ENCODE peak calls at places on chromosome 20, in eight cellular contexts. X, Q, N, I, V, Z, R and O are unnamed samples.

GRCh38 chr20:61514805-61515505 is 262.9 kb downstream of the CDH4 start:
- DNase-seq in X (no peak), I (no peak), Z (no peak), R (no peak), Q (no peak), V (no peak), N (no peak), O (no peak)

GRCh38 chr20:41935259-41935791 is 317.1 kb upstream of the CHD6 start:
- DNase-seq in V (no peak), N (no peak), R (no peak), I (no peak), Q (no peak), X (no peak), Z (no peak), O (no peak)

GRCh38 chr20:47283411-47283810 is 73.1 kb downstream of the ZMYND8 start:
- DNase-seq in Z (no peak), R (no peak), X (no peak), N (no peak), I (no peak), Q (no peak), V (no peak), O (no peak)

GRCh38 chr20:325889-326644 is 715 bp downstream of the SOX12 start:
- DNase-seq in N (peak; percentile 65), V (no peak), X (peak; percentile 54), R (peak; percentile 55), Z (peak; percentile 80), I (peak; percentile 77), Q (peak; percentile 73), O (peak; percentile 55)

GRCh38 chr20:38875170-38875993 is 50.8 kb upstream of the FAM83D start:
- DNase-seq in Q (peak; percentile 53), N (no peak), V (no peak), I (no peak), Z (peak; percentile 82), X (no peak), R (no peak), O (no peak)

GRCh38 chr20:24694727-24695528 is 225.5 kb downstream of the SYNDIG1 start:
- DNase-seq in Q (no peak), I (peak; percentile 47), X (no peak), R (no peak), N (no peak), Z (no peak), V (no peak), O (no peak)

GRCh38 chr20:46967647-46968046 is 73.0 kb downstream of the EYA2 start:
- DNase-seq in X (no peak), I (no peak), N (no peak), Z (no peak), Q (no peak), V (no peak), R (no peak), O (no peak)

GRCh38 chr20:5974531-5974930 is 24.1 kb downstream of the MCM8 start:
- DNase-seq in Q (no peak), I (no peak), Z (no peak), R (no peak), V (no peak), X (no peak), N (no peak), O (no peak)

GRCh38 chr20:3922223-3922982 is 33.2 kb downstream of the PANK2 start:
- DNase-seq in X (no peak), V (no peak), I (no peak), N (no peak), R (no peak), Z (no peak), Q (no peak), O (no peak)

GRCh38 chr20:61933951-61934715 is 131.5 kb downstream of the TAF4 start:
- DNase-seq in R (no peak), N (no peak), I (peak; percentile 25), V (no peak), X (no peak), Q (no peak), Z (no peak), O (no peak)

GRCh38 chr20:1734269-1734858 is 76.8 kb upstream of the SIRPG start:
- DNase-seq in V (no peak), R (no peak), N (peak; percentile 3), Z (peak; percentile 64), X (peak; percentile 1), Q (no peak), I (no peak), O (no peak)

GRCh38 chr20:25032478-25033183 is 25.3 kb downstream of the ACSS1 start:
- DNase-seq in X (no peak), V (no peak), Z (no peak), N (peak; percentile 77), Q (peak; percentile 77), I (peak; percentile 64), R (no peak), O (peak; percentile 50)

GRCh38 chr20:2804921-2805681 is 4.7 kb upstream of the CPXM1 start:
- DNase-seq in Z (peak; percentile 20), Q (no peak), I (no peak), X (no peak), R (no peak), N (peak; percentile 15), V (no peak), O (no peak)

GRCh38 chr20:38685853-38686473 is 38.3 kb upstream of the SLC32A1 start:
- DNase-seq in X (peak; percentile 38), V (no peak), I (no peak), R (peak; percentile 74), N (peak; percentile 68), Q (peak; percentile 44), Z (peak; percentile 44), O (peak; percentile 72)

GRCh38 chr20:49937023-49937929 is 1.1 kb downstream of the RNF114 start:
- DNase-seq in R (no peak), I (no peak), Z (no peak), V (no peak), X (no peak), Q (no peak), N (no peak), O (peak; percentile 10)

GRCh38 chr20:22490287-22491187 is 93.8 kb downstream of the FOXA2 start:
- DNase-seq in X (no peak), R (peak; percentile 93), V (no peak), Z (no peak), Q (peak; percentile 98), N (peak; percentile 3), I (no peak), O (peak; percentile 55)

GRCh38 chr20:10652660-10653191 is 21.1 kb downstream of the JAG1 start:
- DNase-seq in R (no peak), Q (no peak), I (no peak), V (no peak), X (no peak), Z (no peak), N (no peak), O (no peak)

GRCh38 chr20:45905505-45906079 is 6.4 kb downstream of the PLTP start:
- DNase-seq in X (no peak), I (no peak), Z (no peak), R (no peak), Q (no peak), V (no peak), N (peak; percentile 57), O (peak; percentile 39)

GRCh38 chr20:13486694-13487093 is 152.0 kb downstream of the TASP1 start:
- DNase-seq in Z (no peak), X (no peak), I (no peak), V (no peak), N (peak; percentile 29), Q (no peak), R (no peak), O (no peak)
- TF ChIP-seq CTCF in Z (no peak), X (no peak), I (no peak), V (no peak), N (no peak), Q (no peak), R (no peak), O (no peak)

DNA sequence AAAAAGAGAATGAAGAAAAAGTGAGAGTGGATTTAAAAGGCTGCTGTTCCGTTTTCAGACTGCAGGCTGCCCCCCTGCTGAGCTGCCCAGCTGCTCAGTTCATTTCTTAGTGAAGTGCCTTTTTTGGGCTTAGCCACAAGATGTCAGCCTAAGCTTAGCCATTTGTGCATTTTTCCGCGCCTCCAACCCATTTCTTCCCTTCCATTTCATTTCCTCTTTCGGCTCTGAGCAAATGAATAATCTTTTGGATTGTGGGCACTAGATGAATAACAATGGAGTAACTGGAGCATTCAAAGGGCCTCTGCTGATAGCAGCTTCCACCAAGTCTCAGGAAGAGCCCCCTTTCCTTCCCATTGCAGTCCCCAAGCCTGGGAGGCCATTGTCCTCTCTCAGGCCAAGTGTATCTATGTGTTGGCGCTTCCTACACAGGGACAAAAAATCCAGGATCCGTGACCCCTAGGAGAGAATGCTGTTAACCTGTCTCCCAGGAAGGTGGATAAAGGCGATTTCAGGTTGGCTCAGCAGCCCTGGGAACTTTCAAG is 83.5 kb upstream of the SPTLC3 start:
- DNase-seq in Q (peak; percentile 70), Z (peak; percentile 70), I (peak; percentile 33), V (no peak), R (peak; percentile 39), N (peak; percentile 89), X (peak; percentile 78), O (peak; percentile 59)
- TF ChIP-seq CTCF in Q (peak; percentile 98), Z (peak; percentile 85), I (peak; percentile 75), V (peak; percentile 87), R (no peak), N (peak; percentile 92), X (peak; percentile 95), O (peak; percentile 66)

DNA sequence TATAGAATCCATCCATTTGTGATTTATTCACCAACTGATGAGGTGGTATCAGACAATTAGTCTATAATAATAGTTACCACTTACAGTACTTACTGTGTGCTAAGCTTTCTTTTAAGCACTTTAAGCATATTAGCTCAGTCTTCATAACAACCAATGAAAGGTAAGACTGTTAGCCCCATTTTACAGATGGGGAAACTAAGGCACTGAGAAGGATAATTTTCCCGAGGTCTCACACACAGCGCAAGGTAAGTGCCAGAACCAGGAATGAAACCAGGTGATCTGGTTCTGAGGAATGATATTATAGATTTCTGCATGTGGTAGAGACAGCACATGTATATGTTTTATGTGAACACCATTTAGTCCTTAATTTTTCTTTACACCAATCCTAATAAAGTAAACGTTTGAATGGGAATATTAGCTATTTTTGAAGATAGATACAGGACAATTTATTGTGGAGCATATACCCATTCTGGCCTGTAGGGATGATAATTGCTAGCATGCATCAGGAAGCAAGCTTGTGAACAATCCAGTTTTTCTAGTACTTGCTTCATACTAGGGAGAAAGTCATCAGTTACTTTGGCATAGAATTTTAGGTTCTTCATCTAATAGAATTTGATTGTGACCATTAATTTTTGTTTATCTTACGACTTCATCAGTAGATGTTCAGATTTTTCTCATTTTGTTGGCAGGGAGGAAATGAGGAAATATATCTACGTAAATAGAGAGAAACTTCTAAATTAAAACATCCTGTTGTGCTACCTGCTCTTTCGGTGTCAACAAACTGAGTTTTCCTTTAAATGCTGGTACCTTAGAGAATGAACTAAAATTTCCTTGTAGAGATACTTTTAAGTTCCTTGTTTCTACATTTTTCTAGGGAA is 3.0 kb downstream of the YWHAB start:
- DNase-seq in Q (no peak), I (no peak), V (no peak), Z (no peak), R (no peak), N (peak; percentile 33), X (no peak), O (peak; percentile 26)
- TF ChIP-seq CTCF in Q (peak; percentile 26), I (no peak), V (peak; percentile 35), Z (no peak), R (peak; percentile 43), N (peak; percentile 39), X (peak; percentile 24), O (peak; percentile 44)

GRCh38 chr20:48295445-48295903 is 510.2 kb upstream of the SULF2 start:
- DNase-seq in X (peak; percentile 93), N (peak; percentile 98), I (no peak), Z (no peak), Q (no peak), R (no peak), V (peak; percentile 90), O (peak; percentile 79)
- TF ChIP-seq CTCF in X (peak; percentile 50), N (peak; percentile 53), I (no peak), Z (no peak), Q (peak; percentile 18), R (peak; percentile 33), V (peak; percentile 50), O (peak; percentile 54)

GRCh38 chr20:57188056-57188455 is 78.4 kb downstream of the BMP7 start:
- DNase-seq in N (no peak), Q (no peak), V (no peak), X (no peak), I (no peak), Z (no peak), R (no peak), O (no peak)
- TF ChIP-seq CTCF in N (no peak), Q (no peak), V (no peak), X (no peak), I (no peak), Z (no peak), R (no peak), O (no peak)